ENCODE peak calls at places on chromosome 6, in five cellular contexts. S is NCI-H1105; C is psoas muscle; I is small intestine; J is effector CD8-positive, alpha-beta T cell. R is an unnamed sample.

GRCh38 chr6:32982084-32982701 is 13.8 kb downstream of the BRD2 start:
- DNase-seq in S (peak), I (no peak), J (no peak), C (no peak), R (peak)

GRCh38 chr6:147506704-147507114 is 1.8 kb upstream of the SAMD5 start:
- DNase-seq in I (peak), C (peak), J (no peak), S (peak), R (peak)

GRCh38 chr6:7414811-7415210 is 25.2 kb downstream of the RIOK1 start:
- DNase-seq in C (no peak), J (no peak), S (no peak), I (no peak), R (no peak)

GRCh38 chr6:79077680-79078056 is 386 bp downstream of the PHIP start:
- DNase-seq in J (no peak), I (no peak), C (no peak), S (no peak), R (peak)

GRCh38 chr6:155247618-155248017 is 16.2 kb upstream of the CLDN20 start:
- DNase-seq in S (no peak), C (no peak), J (no peak), I (no peak), R (no peak)

GRCh38 chr6:20565291-20565690 is 31.0 kb downstream of the CDKAL1 start:
- DNase-seq in I (no peak), C (no peak), J (no peak), S (no peak), R (peak)

GRCh38 chr6:169171951-169172350 is 81.7 kb downstream of the THBS2 start:
- DNase-seq in I (no peak), J (no peak), S (no peak), C (no peak), R (no peak)

GRCh38 chr6:14035448-14035847 is 82.1 kb upstream of the CD83 start:
- DNase-seq in C (no peak), S (no peak), I (no peak), J (no peak), R (no peak)

GRCh38 chr6:137307163-137307851 is 88.1 kb upstream of the IFNGR1 start:
- DNase-seq in S (no peak), C (no peak), I (no peak), J (no peak), R (no peak)

GRCh38 chr6:85747654-85748053 is 105.0 kb upstream of the SYNCRIP start:
- DNase-seq in J (no peak), S (no peak), C (no peak), I (no peak), R (no peak)

GRCh38 chr6:105400501-105400900 is 2.4 kb downstream of the PREP start:
- DNase-seq in J (no peak), C (no peak), I (no peak), S (no peak), R (no peak)

GRCh38 chr6:137389150-137389664 is 105.0 kb downstream of the OLIG3 start:
- DNase-seq in C (no peak), S (no peak), J (peak), I (peak), R (no peak)

GRCh38 chr6:87671555-87672029 is 30.4 kb downstream of the AKIRIN2 start:
- DNase-seq in C (no peak), J (no peak), I (no peak), S (no peak), R (no peak)

R was measured in NCI-H748 treated with DMSO at 0.1 percent for 48 hours.